ENCODE peak calls at places on chromosomes 5 and 9, in eight cellular contexts. One of them, this sample, is unnamed.

GRCh38 chr9:129624947-129625346 is 1.0 kb upstream of the NTMT1 start:
- DNase-seq in GM23248: no peak
- DNase-seq in iPS-NIHi11: no peak
- DNase-seq in SJSA1: no peak
- DNase-seq in activated CD8-positive, alpha-beta memory T cell treated with anti-CD3 and anti-CD28 coated beads, Interleukin-2, amount 50 U/mL, for 4 hours: peak; percentile 13
- DNase-seq in T follicular helper cell: peak; percentile 40
- DNase-seq in transverse colon: no peak
- DNase-seq in SJCRH30: no peak
- DNase-seq in this sample: no peak

GRCh38 chr5:172713113-172713808 is 57.7 kb downstream of the DUSP1 start:
- DNase-seq in GM23248: peak; percentile 51
- DNase-seq in iPS-NIHi11: peak; percentile 80
- DNase-seq in SJSA1: peak; percentile 81
- DNase-seq in activated CD8-positive, alpha-beta memory T cell treated with anti-CD3 and anti-CD28 coated beads, Interleukin-2, amount 50 U/mL, for 4 hours: peak; percentile 78
- DNase-seq in T follicular helper cell: peak; percentile 60
- DNase-seq in transverse colon: peak; percentile 57
- DNase-seq in SJCRH30: peak; percentile 79
- DNase-seq in this sample: no peak

GRCh38 chr9:92617195-92617813 is 52.6 kb downstream of the IPPK start:
- DNase-seq in GM23248: no peak
- DNase-seq in iPS-NIHi11: no peak
- DNase-seq in SJSA1: no peak
- DNase-seq in activated CD8-positive, alpha-beta memory T cell treated with anti-CD3 and anti-CD28 coated beads, Interleukin-2, amount 50 U/mL, for 4 hours: no peak
- DNase-seq in T follicular helper cell: no peak
- DNase-seq in transverse colon: no peak
- DNase-seq in SJCRH30: no peak
- DNase-seq in this sample: no peak

GRCh38 chr5:178474562-178475184 is 115.5 kb downstream of the COL23A1 start:
- DNase-seq in GM23248: no peak
- DNase-seq in iPS-NIHi11: no peak
- DNase-seq in SJSA1: no peak
- DNase-seq in activated CD8-positive, alpha-beta memory T cell treated with anti-CD3 and anti-CD28 coated beads, Interleukin-2, amount 50 U/mL, for 4 hours: no peak
- DNase-seq in T follicular helper cell: no peak
- DNase-seq in transverse colon: no peak
- DNase-seq in SJCRH30: no peak
- DNase-seq in this sample: no peak

GRCh38 chr9:69549310-69550202 is 122.6 kb downstream of the APBA1 start:
- DNase-seq in GM23248: peak; percentile 69
- DNase-seq in iPS-NIHi11: peak; percentile 66
- DNase-seq in SJSA1: no peak
- DNase-seq in activated CD8-positive, alpha-beta memory T cell treated with anti-CD3 and anti-CD28 coated beads, Interleukin-2, amount 50 U/mL, for 4 hours: no peak
- DNase-seq in T follicular helper cell: peak; percentile 3
- DNase-seq in transverse colon: no peak
- DNase-seq in SJCRH30: peak; percentile 83
- DNase-seq in this sample: no peak

GRCh38 chr5:959581-960531 is 48.7 kb upstream of the NKD2 start:
- DNase-seq in GM23248: no peak
- DNase-seq in iPS-NIHi11: peak; percentile 14
- DNase-seq in SJSA1: peak; percentile 53
- DNase-seq in activated CD8-positive, alpha-beta memory T cell treated with anti-CD3 and anti-CD28 coated beads, Interleukin-2, amount 50 U/mL, for 4 hours: no peak
- DNase-seq in T follicular helper cell: no peak
- DNase-seq in transverse colon: no peak
- DNase-seq in SJCRH30: no peak
- DNase-seq in this sample: no peak

GRCh38 chr5:112179290-112179689 is 239.8 kb downstream of the EPB41L4A start:
- DNase-seq in GM23248: no peak
- DNase-seq in iPS-NIHi11: no peak
- DNase-seq in SJSA1: no peak
- DNase-seq in activated CD8-positive, alpha-beta memory T cell treated with anti-CD3 and anti-CD28 coated beads, Interleukin-2, amount 50 U/mL, for 4 hours: no peak
- DNase-seq in T follicular helper cell: no peak
- DNase-seq in transverse colon: no peak
- DNase-seq in SJCRH30: no peak
- DNase-seq in this sample: no peak

GRCh38 chr5:139710370-139711066 is 62.4 kb downstream of the CXXC5 start:
- DNase-seq in GM23248: peak; percentile 96
- DNase-seq in iPS-NIHi11: peak; percentile 74
- DNase-seq in SJSA1: peak; percentile 72
- DNase-seq in activated CD8-positive, alpha-beta memory T cell treated with anti-CD3 and anti-CD28 coated beads, Interleukin-2, amount 50 U/mL, for 4 hours: peak; percentile 61
- DNase-seq in T follicular helper cell: peak; percentile 57
- DNase-seq in transverse colon: peak; percentile 61
- DNase-seq in SJCRH30: peak; percentile 66
- DNase-seq in this sample: no peak

GRCh38 chr5:119315516-119315949 is 40.3 kb upstream of the TNFAIP8 start:
- DNase-seq in GM23248: peak; percentile 43
- DNase-seq in iPS-NIHi11: peak; percentile 27
- DNase-seq in SJSA1: no peak
- DNase-seq in activated CD8-positive, alpha-beta memory T cell treated with anti-CD3 and anti-CD28 coated beads, Interleukin-2, amount 50 U/mL, for 4 hours: peak; percentile 55
- DNase-seq in T follicular helper cell: no peak
- DNase-seq in transverse colon: no peak
- DNase-seq in SJCRH30: no peak
- DNase-seq in this sample: no peak

GRCh38 chr5:146041180-146041789 is 64.1 kb downstream of the PLAC8L1 start:
- DNase-seq in GM23248: peak; percentile 35
- DNase-seq in iPS-NIHi11: peak; percentile 37
- DNase-seq in SJSA1: no peak
- DNase-seq in activated CD8-positive, alpha-beta memory T cell treated with anti-CD3 and anti-CD28 coated beads, Interleukin-2, amount 50 U/mL, for 4 hours: no peak
- DNase-seq in T follicular helper cell: no peak
- DNase-seq in transverse colon: no peak
- DNase-seq in SJCRH30: no peak
- DNase-seq in this sample: no peak

GRCh38 chr5:139105621-139106071 is 92.5 kb downstream of the SIL1 start:
- DNase-seq in GM23248: peak; percentile 48
- DNase-seq in iPS-NIHi11: peak; percentile 42
- DNase-seq in SJSA1: no peak
- DNase-seq in activated CD8-positive, alpha-beta memory T cell treated with anti-CD3 and anti-CD28 coated beads, Interleukin-2, amount 50 U/mL, for 4 hours: no peak
- DNase-seq in T follicular helper cell: no peak
- DNase-seq in transverse colon: no peak
- DNase-seq in SJCRH30: no peak
- DNase-seq in this sample: no peak

GRCh38 chr5:76660360-76660759 is 37.2 kb upstream of the F2RL2 start:
- DNase-seq in GM23248: no peak
- DNase-seq in iPS-NIHi11: no peak
- DNase-seq in SJSA1: no peak
- DNase-seq in activated CD8-positive, alpha-beta memory T cell treated with anti-CD3 and anti-CD28 coated beads, Interleukin-2, amount 50 U/mL, for 4 hours: no peak
- DNase-seq in T follicular helper cell: no peak
- DNase-seq in transverse colon: no peak
- DNase-seq in SJCRH30: no peak
- DNase-seq in this sample: no peak

GRCh38 chr9:136964171-136964689 is 12.2 kb downstream of the LCN12 start:
- DNase-seq in GM23248: no peak
- DNase-seq in iPS-NIHi11: no peak
- DNase-seq in SJSA1: no peak
- DNase-seq in activated CD8-positive, alpha-beta memory T cell treated with anti-CD3 and anti-CD28 coated beads, Interleukin-2, amount 50 U/mL, for 4 hours: no peak
- DNase-seq in T follicular helper cell: no peak
- DNase-seq in transverse colon: peak; percentile 80
- DNase-seq in SJCRH30: no peak
- DNase-seq in this sample: no peak

This sample was measured in HS-27A.